ENCODE peak calls at places on chromosome 3, in seven cellular contexts. F is GM06990, L is tibial artery, G is heart right ventricle, B is esophagus muscularis mucosa, X is Peyer's patch, Q is neural progenitor cell. H is an unnamed sample. For H3K27me3, the result is how much of the 10 kb centered on the place peaks cover.

GRCh38 chr3:179703816-179704215 is 51.0 kb downstream of the USP13 start:
- DNase-seq in X (no peak), Q (no peak), F (no peak), L (no peak), G (no peak), B (peak), H (no peak)

GRCh38 chr3:59388555-59389280 is 338.9 kb upstream of the CFAP20DC start:
- DNase-seq in G (no peak), Q (no peak), B (no peak), X (no peak), F (peak), L (no peak), H (no peak)

GRCh38 chr3:63051920-63052319 is 176.7 kb upstream of the CADPS start:
- DNase-seq in G (no peak), Q (peak), L (no peak), X (no peak), F (no peak), B (no peak), H (no peak)

GRCh38 chr3:135083756-135084155 is 288.7 kb downstream of the EPHB1 start:
- DNase-seq in F (no peak), X (no peak), L (no peak), G (no peak), B (peak), Q (no peak), H (no peak)

GRCh38 chr3:45367451-45367850 is 20.9 kb upstream of the LARS2 start:
- DNase-seq in L (no peak), X (no peak), Q (no peak), F (no peak), B (no peak), G (no peak), H (peak)

GRCh38 chr3:43423142-43423541 is 136.8 kb downstream of the SNRK start:
- DNase-seq in X (no peak), Q (no peak), B (no peak), G (peak), L (peak), F (no peak), H (no peak)

GRCh38 chr3:70981252-70981933 is 602.1 kb downstream of the FOXP1 start:
- DNase-seq in F (no peak), G (peak), X (no peak), L (no peak), Q (peak), B (no peak), H (no peak)

GRCh38 chr3:123085293-123085949 is 18.6 kb downstream of the PDIA5 start:
- DNase-seq in F (no peak), B (no peak), L (no peak), Q (peak), G (no peak), X (no peak), H (no peak)

GRCh38 chr3:158094235-158094916 is 11.8 kb downstream of the SHOX2 start:
- DNase-seq in L (no peak), G (no peak), Q (peak), B (no peak), F (peak), X (no peak), H (no peak)

GRCh38 chr3:121431717-121432517 is 113.9 kb downstream of the POLQ start:
- DNase-seq in B (no peak), L (no peak), X (peak), G (peak), F (peak), Q (no peak), H (peak)

GRCh38 chr3:188296761-188297689 is 143.1 kb downstream of the LPP start:
- DNase-seq in Q (no peak), L (peak), B (no peak), F (no peak), X (no peak), G (no peak), H (peak)

GRCh38 chr3:20930034-20930433 is 744.0 kb upstream of the SGO1 start:
- DNase-seq in Q (peak), B (no peak), X (no peak), G (no peak), L (no peak), F (no peak), H (no peak)

GRCh38 chr3:139534992-139535879 is 4.3 kb downstream of the RBP1 start:
- DNase-seq in G (peak), L (peak), Q (peak), B (no peak), F (no peak), X (no peak), H (no peak)

GRCh38 chr3:125959317-125960065 is 9.5 kb upstream of the ROPN1B start:
- DNase-seq in G (no peak), L (no peak), F (no peak), B (peak), Q (no peak), X (no peak), H (no peak)

GRCh38 chr3:37779289-37780152 is 82.2 kb upstream of the CTDSPL start:
- DNase-seq in F (no peak), Q (peak), X (no peak), G (peak), L (no peak), B (no peak), H (peak)

GRCh38 chr3:129441782-129442181 is 1.8 kb downstream of the IFT122 start:
- DNase-seq in G (peak), L (peak), X (no peak), F (no peak), B (no peak), Q (no peak), H (no peak)
- TF ChIP-seq CTCF in G (no peak), L (no peak), X (no peak), F (no peak), B (no peak), Q (no peak), H (peak)

DNA sequence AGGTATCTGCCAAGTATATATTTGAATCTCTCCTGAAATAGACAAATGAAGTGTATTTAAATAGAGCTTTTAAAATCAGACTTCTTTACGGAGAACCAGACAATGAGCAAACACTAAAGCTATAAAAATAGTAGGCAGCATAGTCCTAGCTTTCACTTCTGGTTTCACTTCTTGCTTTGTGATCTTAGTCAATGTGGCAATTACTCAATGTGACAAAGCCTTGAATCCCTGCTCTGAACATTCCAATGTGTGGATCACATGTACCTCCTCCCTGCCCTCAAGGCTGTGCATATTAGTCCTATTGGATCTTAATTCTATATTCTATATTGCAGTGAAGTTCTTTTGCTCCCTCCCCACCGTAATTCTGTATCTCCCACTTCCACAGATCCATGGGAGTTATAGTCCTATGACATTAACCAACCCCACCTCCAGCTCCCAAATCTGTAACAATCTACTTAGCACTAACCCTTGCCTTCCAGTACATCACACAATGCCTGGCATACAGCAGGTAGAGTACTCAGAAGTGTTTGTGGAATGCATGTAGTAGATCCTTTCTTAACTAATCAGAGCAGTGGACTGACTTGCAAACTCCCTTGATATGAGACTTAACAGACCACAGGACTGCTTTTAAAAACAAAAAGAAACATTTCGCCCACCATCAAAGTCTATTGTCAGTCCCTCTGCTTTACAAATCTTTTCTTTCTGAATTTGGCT is 24.3 kb upstream of the CP start:
- DNase-seq in B (no peak), G (no peak), X (no peak), Q (no peak), F (peak), L (no peak), H (peak)
- H3K4me3 ChIP-seq in B (no peak), G (no peak), X (no peak), Q (no peak), F (no peak), L (no peak), H (no peak)

GRCh38 chr3:196949750-196950149 is 7.4 kb upstream of the NCBP2 start:
- DNase-seq in F (no peak), L (no peak), B (no peak), X (no peak), Q (no peak), G (no peak), H (no peak)
- H3K27me3 ChIP-seq in F (under half), L (under half), B (under half), X (under half), Q (under half), G (under half), H (under half)

DNA sequence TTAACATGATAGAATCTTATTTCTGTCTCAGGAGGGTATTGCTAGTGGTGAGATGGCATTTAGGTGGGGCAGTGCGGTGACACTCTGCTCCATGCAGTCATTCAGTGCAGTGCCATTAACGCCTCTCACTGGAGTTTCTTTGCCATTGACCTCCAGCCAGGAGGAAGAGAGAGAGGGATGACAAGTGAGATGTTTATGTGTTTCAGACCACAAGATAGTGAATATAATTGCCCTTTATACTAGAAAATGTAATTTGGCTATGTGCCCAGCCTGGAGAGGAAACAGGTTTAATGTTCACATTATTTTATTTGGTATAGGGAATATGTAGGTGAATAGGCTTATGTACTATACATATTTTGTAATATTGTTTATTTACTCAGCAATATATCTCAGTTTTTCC is 84.5 kb downstream of the ZIC1 start:
- DNase-seq in B (no peak), L (no peak), Q (no peak), F (no peak), G (no peak), X (no peak), H (no peak)
- TF ChIP-seq CTCF in B (no peak), L (no peak), Q (no peak), F (no peak), G (no peak), X (no peak), H (no peak)

GRCh38 chr3:180707921-180708320 is 28.6 kb upstream of the CCDC39 start:
- DNase-seq in G (no peak), L (no peak), F (no peak), X (no peak), B (no peak), Q (no peak), H (no peak)
- H3K4me3 ChIP-seq in G (no peak), L (no peak), F (no peak), X (no peak), B (no peak), Q (no peak), H (no peak)

DNA sequence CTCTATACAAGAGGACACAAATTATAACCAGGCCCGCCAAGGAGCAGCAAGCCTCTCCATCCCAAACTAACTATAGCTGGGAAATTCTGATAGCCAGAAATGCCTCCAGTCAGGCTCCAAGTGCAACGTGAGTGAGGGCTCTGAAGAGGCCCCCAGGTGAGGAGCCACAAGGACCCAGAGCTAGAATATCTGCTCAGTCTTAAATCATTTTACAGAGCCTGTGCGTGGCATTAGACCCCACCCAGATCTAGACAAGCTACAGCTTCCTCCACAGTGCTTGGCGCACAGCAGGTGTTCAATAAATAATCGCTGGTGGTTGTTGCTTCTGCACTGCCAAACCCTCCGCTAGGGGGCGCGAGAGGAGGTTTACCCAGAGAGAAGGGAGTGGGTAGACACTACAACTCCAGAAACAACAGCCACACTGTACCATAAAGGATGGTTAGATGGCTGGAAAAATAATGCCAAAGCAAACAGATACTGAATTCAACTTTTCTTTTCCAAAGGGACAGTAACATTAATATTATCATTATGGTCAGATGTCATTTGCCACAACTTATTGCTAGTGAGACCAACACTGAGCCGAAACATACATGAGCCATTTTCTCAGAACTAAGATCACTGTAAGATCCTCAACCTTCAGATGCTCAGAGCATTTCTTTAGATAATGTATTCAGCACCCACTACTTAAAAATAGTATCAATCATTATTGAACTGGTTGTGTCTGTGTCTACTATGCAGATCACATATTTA is 44.5 kb downstream of the ZIC4 start:
- DNase-seq in L (no peak), Q (peak), X (no peak), F (no peak), G (no peak), B (peak), H (no peak)
- H3K27me3 ChIP-seq in L (half or more), Q (half or more), X (under half), F (under half), G (under half), B (half or more), H (under half)